ENCODE peak calls at places on chromosomes 3 and 15, in nine cellular contexts. One of them, this sample, is unnamed.

GRCh38 chr15:59662260-59662659 is 4.9 kb upstream of the GTF2A2 start:
- DNase-seq in brain microvascular endothelial cell: no peak
- DNase-seq in IMR-90: peak
- DNase-seq in psoas muscle: no peak
- DNase-seq in body of pancreas: no peak
- DNase-seq in neural crest cell: no peak
- DNase-seq in cardiac fibroblast: peak
- DNase-seq in GM10248: no peak
- DNase-seq in foreskin fibroblast: peak
- DNase-seq in this sample: no peak

GRCh38 chr15:42932833-42933515 is 12.4 kb upstream of the TTBK2 start:
- DNase-seq in brain microvascular endothelial cell: no peak
- DNase-seq in cardiac fibroblast: no peak
- DNase-seq in GM10248: no peak
- DNase-seq in body of pancreas: no peak
- DNase-seq in foreskin fibroblast: no peak
- DNase-seq in IMR-90: no peak
- DNase-seq in neural crest cell: no peak
- DNase-seq in psoas muscle: no peak
- DNase-seq in this sample: peak

GRCh38 chr3:45241206-45241605 is 15.1 kb upstream of the TMEM158 start:
- DNase-seq in body of pancreas: no peak
- DNase-seq in brain microvascular endothelial cell: no peak
- DNase-seq in foreskin fibroblast: no peak
- DNase-seq in GM10248: no peak
- DNase-seq in IMR-90: no peak
- DNase-seq in cardiac fibroblast: no peak
- DNase-seq in psoas muscle: no peak
- DNase-seq in neural crest cell: no peak
- DNase-seq in this sample: no peak

GRCh38 chr3:107579372-107579771 is 56.6 kb downstream of the BBX start:
- DNase-seq in GM10248: no peak
- DNase-seq in psoas muscle: no peak
- DNase-seq in cardiac fibroblast: no peak
- DNase-seq in IMR-90: no peak
- DNase-seq in body of pancreas: no peak
- DNase-seq in neural crest cell: no peak
- DNase-seq in foreskin fibroblast: no peak
- DNase-seq in brain microvascular endothelial cell: no peak
- DNase-seq in this sample: no peak

GRCh38 chr3:168080022-168080421 is 15.7 kb downstream of the GOLIM4 start:
- DNase-seq in IMR-90: no peak
- DNase-seq in body of pancreas: no peak
- DNase-seq in brain microvascular endothelial cell: no peak
- DNase-seq in cardiac fibroblast: no peak
- DNase-seq in psoas muscle: no peak
- DNase-seq in foreskin fibroblast: no peak
- DNase-seq in neural crest cell: no peak
- DNase-seq in GM10248: no peak
- DNase-seq in this sample: no peak

GRCh38 chr3:45345849-45346535 is 42.4 kb upstream of the LARS2 start:
- DNase-seq in cardiac fibroblast: no peak
- DNase-seq in foreskin fibroblast: no peak
- DNase-seq in psoas muscle: no peak
- DNase-seq in body of pancreas: no peak
- DNase-seq in brain microvascular endothelial cell: no peak
- DNase-seq in neural crest cell: no peak
- DNase-seq in IMR-90: no peak
- DNase-seq in GM10248: no peak
- DNase-seq in this sample: peak

GRCh38 chr3:72505539-72506430 is 342.5 kb downstream of the SHQ1 start:
- DNase-seq in foreskin fibroblast: no peak
- DNase-seq in GM10248: no peak
- DNase-seq in psoas muscle: no peak
- DNase-seq in IMR-90: no peak
- DNase-seq in neural crest cell: no peak
- DNase-seq in cardiac fibroblast: no peak
- DNase-seq in brain microvascular endothelial cell: no peak
- DNase-seq in body of pancreas: no peak
- DNase-seq in this sample: no peak

GRCh38 chr3:125087768-125088391 is 32.1 kb upstream of the HEG1 start:
- DNase-seq in neural crest cell: no peak
- DNase-seq in brain microvascular endothelial cell: peak
- DNase-seq in body of pancreas: no peak
- DNase-seq in foreskin fibroblast: peak
- DNase-seq in GM10248: no peak
- DNase-seq in IMR-90: peak
- DNase-seq in psoas muscle: no peak
- DNase-seq in cardiac fibroblast: peak
- DNase-seq in this sample: no peak

GRCh38 chr15:40270246-40270995 is 12.4 kb downstream of the ANKRD63 start:
- DNase-seq in body of pancreas: no peak
- DNase-seq in cardiac fibroblast: no peak
- DNase-seq in GM10248: no peak
- DNase-seq in IMR-90: no peak
- DNase-seq in neural crest cell: no peak
- DNase-seq in psoas muscle: no peak
- DNase-seq in foreskin fibroblast: no peak
- DNase-seq in brain microvascular endothelial cell: no peak
- DNase-seq in this sample: no peak

GRCh38 chr3:45064512-45065372 is 38.6 kb downstream of the CLEC3B start:
- DNase-seq in foreskin fibroblast: peak
- DNase-seq in GM10248: no peak
- DNase-seq in neural crest cell: no peak
- DNase-seq in IMR-90: peak
- DNase-seq in brain microvascular endothelial cell: peak
- DNase-seq in body of pancreas: peak
- DNase-seq in cardiac fibroblast: peak
- DNase-seq in psoas muscle: no peak
- DNase-seq in this sample: peak

GRCh38 chr3:112640333-112640863 is 545 bp downstream of the CCDC80 start:
- DNase-seq in psoas muscle: no peak
- DNase-seq in foreskin fibroblast: peak
- DNase-seq in IMR-90: peak
- DNase-seq in brain microvascular endothelial cell: peak
- DNase-seq in neural crest cell: no peak
- DNase-seq in body of pancreas: no peak
- DNase-seq in GM10248: no peak
- DNase-seq in cardiac fibroblast: peak
- DNase-seq in this sample: peak

GRCh38 chr3:188507244-188507720 is 353.3 kb downstream of the LPP start:
- DNase-seq in body of pancreas: peak
- DNase-seq in IMR-90: peak
- DNase-seq in cardiac fibroblast: peak
- DNase-seq in brain microvascular endothelial cell: peak
- DNase-seq in GM10248: no peak
- DNase-seq in foreskin fibroblast: peak
- DNase-seq in neural crest cell: no peak
- DNase-seq in psoas muscle: no peak
- DNase-seq in this sample: peak

GRCh38 chr15:50594311-50594710 is 47.8 kb upstream of the USP50 start:
- DNase-seq in foreskin fibroblast: no peak
- DNase-seq in neural crest cell: no peak
- DNase-seq in cardiac fibroblast: no peak
- DNase-seq in body of pancreas: no peak
- DNase-seq in brain microvascular endothelial cell: no peak
- DNase-seq in psoas muscle: no peak
- DNase-seq in IMR-90: no peak
- DNase-seq in GM10248: no peak
- DNase-seq in this sample: no peak

GRCh38 chr3:14847613-14848541 is 29.1 kb downstream of the FGD5 start:
- DNase-seq in cardiac fibroblast: no peak
- DNase-seq in foreskin fibroblast: no peak
- DNase-seq in GM10248: peak
- DNase-seq in brain microvascular endothelial cell: no peak
- DNase-seq in IMR-90: no peak
- DNase-seq in neural crest cell: no peak
- DNase-seq in body of pancreas: peak
- DNase-seq in psoas muscle: peak
- DNase-seq in this sample: peak

GRCh38 chr3:13016083-13016725 is 57.0 kb downstream of the IQSEC1 start:
- DNase-seq in cardiac fibroblast: no peak
- DNase-seq in IMR-90: no peak
- DNase-seq in body of pancreas: peak
- DNase-seq in brain microvascular endothelial cell: no peak
- DNase-seq in foreskin fibroblast: no peak
- DNase-seq in GM10248: peak
- DNase-seq in psoas muscle: peak
- DNase-seq in neural crest cell: no peak
- DNase-seq in this sample: no peak

GRCh38 chr3:14548321-14548729 is 8.2 kb upstream of the GRIP2 start:
- DNase-seq in neural crest cell: peak
- DNase-seq in cardiac fibroblast: peak
- DNase-seq in psoas muscle: peak
- DNase-seq in GM10248: peak
- DNase-seq in foreskin fibroblast: peak
- DNase-seq in IMR-90: peak
- DNase-seq in brain microvascular endothelial cell: peak
- DNase-seq in body of pancreas: peak
- DNase-seq in this sample: peak

GRCh38 chr3:126721246-126721645 is 17.2 kb downstream of the CHCHD6 start:
- DNase-seq in IMR-90: no peak
- DNase-seq in foreskin fibroblast: no peak
- DNase-seq in body of pancreas: no peak
- DNase-seq in psoas muscle: no peak
- DNase-seq in brain microvascular endothelial cell: no peak
- DNase-seq in GM10248: no peak
- DNase-seq in cardiac fibroblast: no peak
- DNase-seq in neural crest cell: no peak
- DNase-seq in this sample: no peak

GRCh38 chr3:17937081-17937480 is 194.7 kb upstream of the TBC1D5 start:
- DNase-seq in brain microvascular endothelial cell: no peak
- DNase-seq in GM10248: no peak
- DNase-seq in foreskin fibroblast: no peak
- DNase-seq in cardiac fibroblast: no peak
- DNase-seq in psoas muscle: no peak
- DNase-seq in body of pancreas: no peak
- DNase-seq in neural crest cell: no peak
- DNase-seq in IMR-90: no peak
- DNase-seq in this sample: no peak

GRCh38 chr3:17932372-17932771 is 189.9 kb upstream of the TBC1D5 start:
- DNase-seq in neural crest cell: no peak
- DNase-seq in GM10248: no peak
- DNase-seq in cardiac fibroblast: no peak
- DNase-seq in foreskin fibroblast: no peak
- DNase-seq in psoas muscle: no peak
- DNase-seq in body of pancreas: no peak
- DNase-seq in IMR-90: no peak
- DNase-seq in brain microvascular endothelial cell: no peak
- DNase-seq in this sample: no peak

GRCh38 chr3:17939157-17939556 is 196.7 kb upstream of the TBC1D5 start:
- DNase-seq in brain microvascular endothelial cell: no peak
- DNase-seq in body of pancreas: no peak
- DNase-seq in neural crest cell: no peak
- DNase-seq in psoas muscle: no peak
- DNase-seq in foreskin fibroblast: no peak
- DNase-seq in GM10248: no peak
- DNase-seq in cardiac fibroblast: no peak
- DNase-seq in IMR-90: no peak
- DNase-seq in this sample: no peak

GRCh38 chr3:17938313-17938712 is 195.9 kb upstream of the TBC1D5 start:
- DNase-seq in psoas muscle: no peak
- DNase-seq in neural crest cell: no peak
- DNase-seq in brain microvascular endothelial cell: no peak
- DNase-seq in body of pancreas: no peak
- DNase-seq in foreskin fibroblast: no peak
- DNase-seq in GM10248: no peak
- DNase-seq in cardiac fibroblast: no peak
- DNase-seq in IMR-90: no peak
- DNase-seq in this sample: no peak

GRCh38 chr3:17935217-17935616 is 192.8 kb upstream of the TBC1D5 start:
- DNase-seq in IMR-90: no peak
- DNase-seq in brain microvascular endothelial cell: no peak
- DNase-seq in foreskin fibroblast: peak
- DNase-seq in body of pancreas: peak
- DNase-seq in psoas muscle: no peak
- DNase-seq in GM10248: no peak
- DNase-seq in neural crest cell: no peak
- DNase-seq in cardiac fibroblast: peak
- DNase-seq in this sample: peak
- TF ChIP-seq CTCF in IMR-90: no peak
- TF ChIP-seq CTCF in brain microvascular endothelial cell: no peak
- TF ChIP-seq CTCF in foreskin fibroblast: no peak
- TF ChIP-seq CTCF in body of pancreas: no peak
- TF ChIP-seq CTCF in psoas muscle: no peak
- TF ChIP-seq CTCF in GM10248: no peak
- TF ChIP-seq CTCF in neural crest cell: no peak
- TF ChIP-seq CTCF in cardiac fibroblast: no peak
- TF ChIP-seq CTCF in this sample: no peak

GRCh38 chr3:43221076-43221475 is 65.3 kb upstream of the SNRK start:
- DNase-seq in neural crest cell: no peak
- DNase-seq in brain microvascular endothelial cell: no peak
- DNase-seq in cardiac fibroblast: no peak
- DNase-seq in GM10248: no peak
- DNase-seq in IMR-90: no peak
- DNase-seq in foreskin fibroblast: peak
- DNase-seq in body of pancreas: no peak
- DNase-seq in psoas muscle: no peak
- DNase-seq in this sample: no peak
- TF ChIP-seq CTCF in neural crest cell: no peak
- TF ChIP-seq CTCF in brain microvascular endothelial cell: no peak
- TF ChIP-seq CTCF in cardiac fibroblast: no peak
- TF ChIP-seq CTCF in GM10248: no peak
- TF ChIP-seq CTCF in IMR-90: no peak
- TF ChIP-seq CTCF in foreskin fibroblast: no peak
- TF ChIP-seq CTCF in body of pancreas: no peak
- TF ChIP-seq CTCF in psoas muscle: no peak
- TF ChIP-seq CTCF in this sample: no peak

GRCh38 chr3:50192689-50193141 is 1.3 kb downstream of the GNAT1 start:
- DNase-seq in psoas muscle: peak
- DNase-seq in foreskin fibroblast: peak
- DNase-seq in GM10248: peak
- DNase-seq in brain microvascular endothelial cell: peak
- DNase-seq in cardiac fibroblast: peak
- DNase-seq in IMR-90: peak
- DNase-seq in body of pancreas: peak
- DNase-seq in neural crest cell: peak
- DNase-seq in this sample: peak
- TF ChIP-seq CTCF in psoas muscle: peak
- TF ChIP-seq CTCF in foreskin fibroblast: peak
- TF ChIP-seq CTCF in GM10248: peak
- TF ChIP-seq CTCF in brain microvascular endothelial cell: peak
- TF ChIP-seq CTCF in cardiac fibroblast: peak
- TF ChIP-seq CTCF in IMR-90: peak
- TF ChIP-seq CTCF in body of pancreas: peak
- TF ChIP-seq CTCF in neural crest cell: peak
- TF ChIP-seq CTCF in this sample: peak

DNA sequence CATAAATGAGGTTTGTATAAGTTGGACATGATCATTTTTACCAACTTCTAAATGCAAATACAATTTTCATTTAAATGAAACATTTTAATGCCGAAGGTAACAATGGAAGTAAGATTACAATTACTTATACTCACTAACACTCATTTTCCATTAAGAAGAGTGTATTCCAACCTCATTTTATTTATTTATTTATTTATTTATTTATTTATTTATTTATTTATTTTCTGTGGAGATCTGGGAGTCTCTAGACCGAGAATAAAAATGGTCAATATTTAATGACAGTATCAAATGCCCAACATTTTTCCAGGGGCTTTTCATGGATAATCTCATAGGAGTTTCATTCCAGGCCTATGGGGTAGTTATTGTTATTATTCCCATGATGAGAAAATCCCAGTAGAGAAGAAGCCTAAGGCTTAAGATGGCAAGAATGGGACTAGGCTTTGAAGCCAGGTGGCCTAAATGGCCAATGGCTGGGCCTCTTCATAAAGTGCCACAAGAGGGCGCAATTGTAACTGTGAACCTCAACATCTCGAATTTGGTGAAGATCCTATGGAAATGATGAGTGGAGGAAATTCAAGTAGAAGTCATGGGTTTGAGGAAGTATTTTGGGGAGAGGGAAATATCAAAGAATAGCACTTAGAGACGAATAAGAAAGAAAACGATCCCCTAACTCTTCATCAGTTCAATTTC is 21.3 kb downstream of the VGLL3 start:
- DNase-seq in psoas muscle: no peak
- DNase-seq in brain microvascular endothelial cell: peak
- DNase-seq in IMR-90: peak
- DNase-seq in GM10248: peak
- DNase-seq in cardiac fibroblast: peak
- DNase-seq in neural crest cell: no peak
- DNase-seq in body of pancreas: no peak
- DNase-seq in foreskin fibroblast: peak
- DNase-seq in this sample: peak
- TF ChIP-seq CTCF in psoas muscle: peak
- TF ChIP-seq CTCF in brain microvascular endothelial cell: peak
- TF ChIP-seq CTCF in IMR-90: peak
- TF ChIP-seq CTCF in GM10248: peak
- TF ChIP-seq CTCF in cardiac fibroblast: peak
- TF ChIP-seq CTCF in neural crest cell: peak
- TF ChIP-seq CTCF in body of pancreas: peak
- TF ChIP-seq CTCF in foreskin fibroblast: peak
- TF ChIP-seq CTCF in this sample: peak

This sample was measured in epithelial cell of esophagus.